ENCODE peak calls at places on chromosome 15, in seven cellular contexts. G, Q, N, A, I, Y and W are unnamed samples.

GRCh38 chr15:74307827-74308642 is 59.4 kb downstream of the CYP11A1 start:
- DNase-seq in G (no peak), Q (peak), N (peak), A (peak), I (no peak), Y (peak), W (peak)

GRCh38 chr15:62128916-62129315 is 36.2 kb downstream of the C2CD4B start:
- DNase-seq in G (no peak), Q (no peak), N (no peak), A (no peak), I (no peak), Y (no peak), W (no peak)

GRCh38 chr15:69082041-69082502 is 67.6 kb downstream of the NOX5 start:
- DNase-seq in G (no peak), Q (no peak), N (no peak), A (no peak), I (no peak), Y (no peak), W (no peak)

GRCh38 chr15:98904466-98905048 is 103.0 kb downstream of the PGPEP1L start:
- DNase-seq in G (no peak), Q (peak), N (peak), A (peak), I (no peak), Y (peak), W (no peak)

GRCh38 chr15:25690673-25691543 is 172.2 kb downstream of the ATP10A start:
- DNase-seq in G (no peak), Q (no peak), N (no peak), A (no peak), I (no peak), Y (no peak), W (no peak)

GRCh38 chr15:64464271-64465005 is 4.1 kb downstream of the ZNF609 start:
- DNase-seq in G (no peak), Q (no peak), N (no peak), A (no peak), I (no peak), Y (no peak), W (no peak)

GRCh38 chr15:54719325-54719724 is 477.4 kb downstream of the RSL24D1 start:
- DNase-seq in G (no peak), Q (no peak), N (no peak), A (no peak), I (no peak), Y (no peak), W (no peak)

GRCh38 chr15:41861736-41862356 is 23.2 kb downstream of the PLA2G4B start:
- DNase-seq in G (no peak), Q (no peak), N (no peak), A (no peak), I (no peak), Y (no peak), W (no peak)

GRCh38 chr15:82538961-82539689 is 1.1 kb downstream of the RPS17 start:
- DNase-seq in G (no peak), Q (peak), N (no peak), A (peak), I (no peak), Y (peak), W (no peak)

GRCh38 chr15:68205949-68206539 is 912 bp upstream of the CALML4 start:
- DNase-seq in G (no peak), Q (no peak), N (no peak), A (no peak), I (peak), Y (peak), W (no peak)

GRCh38 chr15:92268900-92269299 is 124.8 kb upstream of the ST8SIA2 start:
- DNase-seq in G (no peak), Q (no peak), N (no peak), A (no peak), I (no peak), Y (no peak), W (no peak)

GRCh38 chr15:38440353-38441129 is 13.4 kb upstream of the FAM98B start:
- DNase-seq in G (peak), Q (peak), N (no peak), A (peak), I (peak), Y (peak), W (no peak)

DNA sequence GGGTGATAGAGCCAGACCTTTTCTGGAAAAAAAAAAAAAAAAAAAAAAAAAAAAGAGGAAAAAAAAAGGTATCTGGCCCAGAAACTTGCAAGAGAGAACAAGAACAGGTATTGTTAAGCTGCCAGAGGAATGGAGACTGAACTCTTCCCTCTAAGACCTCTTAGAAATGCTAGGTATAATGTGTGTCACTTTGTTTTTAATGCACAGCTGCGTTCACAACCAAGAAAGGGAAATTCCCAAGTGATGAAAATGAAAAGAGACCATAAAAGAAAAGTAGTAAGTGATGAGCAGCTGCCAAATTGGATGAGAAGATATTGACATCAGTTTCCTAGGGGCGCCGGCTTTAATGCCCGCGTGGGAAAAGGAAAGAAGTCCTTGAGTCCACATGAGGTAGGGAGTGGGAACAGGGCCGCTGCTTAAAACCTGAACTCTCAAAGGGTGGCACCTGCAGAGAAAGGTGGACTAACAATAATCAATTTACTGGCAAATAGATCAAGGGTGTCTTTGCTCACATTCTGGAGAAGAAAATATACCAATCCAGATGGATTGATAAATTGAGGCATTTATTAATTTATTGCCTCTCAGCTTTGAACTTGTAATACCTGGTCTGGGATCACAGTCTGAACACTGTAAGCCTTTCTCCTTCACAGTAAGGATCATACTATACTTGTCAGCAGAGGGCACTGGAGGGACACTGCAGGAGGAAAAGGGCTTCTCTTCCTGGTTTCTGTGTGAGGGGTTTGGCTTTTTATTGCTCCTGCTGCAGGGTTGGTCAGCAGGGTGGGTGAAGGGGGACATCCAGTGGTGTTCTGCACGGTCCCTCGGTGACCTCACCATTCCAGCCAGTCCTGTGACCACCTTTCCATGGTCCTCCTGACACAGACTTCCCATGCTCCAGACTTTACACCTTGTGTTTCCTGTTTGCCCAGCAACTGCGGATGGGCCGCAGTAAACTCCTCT is 131.6 kb downstream of the AQP9 start:
- DNase-seq in G (peak), Q (peak), N (no peak), A (peak), I (no peak), Y (peak), W (no peak)
- TF ChIP-seq TAF1 in G (no peak), Q (no peak), N (no peak), A (no peak), I (no peak), Y (no peak), W (no peak)

GRCh38 chr15:67171471-67171870 is 83.0 kb downstream of the AAGAB start:
- DNase-seq in G (no peak), Q (no peak), N (no peak), A (no peak), I (no peak), Y (no peak), W (no peak)

GRCh38 chr15:67173015-67173414 is 81.4 kb downstream of the AAGAB start:
- DNase-seq in G (no peak), Q (no peak), N (no peak), A (no peak), I (no peak), Y (no peak), W (no peak)

GRCh38 chr15:67168694-67169093 is 85.8 kb downstream of the AAGAB start:
- DNase-seq in G (no peak), Q (no peak), N (no peak), A (no peak), I (no peak), Y (no peak), W (no peak)

GRCh38 chr15:67172172-67172571 is 82.3 kb downstream of the AAGAB start:
- DNase-seq in G (no peak), Q (no peak), N (no peak), A (no peak), I (no peak), Y (no peak), W (no peak)

GRCh38 chr15:67170143-67170885 is 84.1 kb downstream of the AAGAB start:
- DNase-seq in G (no peak), Q (no peak), N (no peak), A (no peak), I (no peak), Y (no peak), W (no peak)
- TF ChIP-seq TAF1 in G (no peak), Q (no peak), N (no peak), A (no peak), I (no peak), Y (no peak), W (no peak)

DNA sequence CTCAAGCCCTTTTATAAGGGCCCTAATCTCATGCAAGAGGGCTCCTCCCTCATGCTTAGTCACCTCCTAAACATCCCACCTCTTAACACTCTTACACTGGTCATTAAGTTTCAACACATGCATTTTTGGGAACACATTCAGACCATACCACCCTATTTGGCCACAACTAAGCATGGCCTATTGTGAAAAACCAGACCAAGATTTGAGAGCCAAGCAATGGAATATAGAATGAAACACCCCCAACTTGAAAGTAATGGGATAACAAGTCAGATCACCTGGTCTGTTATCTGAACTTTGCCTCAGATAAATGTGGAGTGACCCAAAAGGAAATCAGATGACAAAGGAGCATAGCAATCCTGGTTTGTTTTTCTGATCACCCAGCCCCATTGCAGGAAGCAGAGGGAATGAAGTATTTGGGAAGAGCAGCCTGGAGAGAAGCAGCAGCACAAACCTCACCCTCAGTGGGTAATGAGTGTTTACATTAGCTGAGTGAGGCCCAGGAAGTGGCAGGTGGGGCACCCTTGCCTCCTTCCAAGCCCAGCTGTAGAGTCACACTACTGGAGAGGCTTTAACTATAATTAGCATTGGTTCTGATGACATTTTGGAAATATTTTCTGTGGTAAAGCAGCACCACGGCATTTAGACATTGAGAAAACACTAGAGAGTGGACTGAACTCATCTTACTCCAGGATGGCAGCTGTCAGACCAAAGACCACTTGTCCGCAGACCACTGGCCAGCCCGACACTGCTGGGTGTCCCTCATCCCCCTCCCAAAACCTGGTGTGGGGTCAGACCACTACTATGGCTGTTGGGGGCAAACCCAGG is 48.8 kb upstream of the PRTG start:
- DNase-seq in G (no peak), Q (no peak), N (no peak), A (no peak), I (no peak), Y (no peak), W (no peak)
- TF ChIP-seq TAF1 in G (no peak), Q (no peak), N (no peak), A (no peak), I (no peak), Y (no peak), W (no peak)

GRCh38 chr15:88814393-88814792 is 11.2 kb downstream of the ACAN start:
- DNase-seq in G (no peak), Q (no peak), N (no peak), A (peak), I (no peak), Y (peak), W (no peak)
- TF ChIP-seq TAF1 in G (no peak), Q (no peak), N (no peak), A (no peak), I (no peak), Y (no peak), W (no peak)

GRCh38 chr15:31551323-31551722 is 224.7 kb downstream of the KLF13 start:
- DNase-seq in G (no peak), Q (no peak), N (no peak), A (no peak), I (no peak), Y (no peak), W (no peak)

GRCh38 chr15:31552482-31553099 is 226.0 kb downstream of the KLF13 start:
- DNase-seq in G (no peak), Q (no peak), N (no peak), A (no peak), I (no peak), Y (no peak), W (no peak)

GRCh38 chr15:31555022-31555421 is 228.4 kb downstream of the KLF13 start:
- DNase-seq in G (no peak), Q (no peak), N (no peak), A (no peak), I (no peak), Y (no peak), W (no peak)

GRCh38 chr15:31554261-31554660 is 227.6 kb downstream of the KLF13 start:
- DNase-seq in G (no peak), Q (no peak), N (no peak), A (no peak), I (no peak), Y (no peak), W (no peak)

GRCh38 chr15:31550211-31550848 is 223.7 kb downstream of the KLF13 start:
- DNase-seq in G (no peak), Q (no peak), N (no peak), A (no peak), I (no peak), Y (no peak), W (no peak)
- TF ChIP-seq TAF1 in G (no peak), Q (no peak), N (no peak), A (no peak), I (no peak), Y (no peak), W (no peak)

GRCh38 chr15:40746916-40747418 is 8.1 kb downstream of the RMDN3 start:
- DNase-seq in G (no peak), Q (no peak), N (no peak), A (peak), I (no peak), Y (no peak), W (no peak)
- TF ChIP-seq TAF1 in G (no peak), Q (no peak), N (no peak), A (no peak), I (no peak), Y (no peak), W (no peak)

DNA sequence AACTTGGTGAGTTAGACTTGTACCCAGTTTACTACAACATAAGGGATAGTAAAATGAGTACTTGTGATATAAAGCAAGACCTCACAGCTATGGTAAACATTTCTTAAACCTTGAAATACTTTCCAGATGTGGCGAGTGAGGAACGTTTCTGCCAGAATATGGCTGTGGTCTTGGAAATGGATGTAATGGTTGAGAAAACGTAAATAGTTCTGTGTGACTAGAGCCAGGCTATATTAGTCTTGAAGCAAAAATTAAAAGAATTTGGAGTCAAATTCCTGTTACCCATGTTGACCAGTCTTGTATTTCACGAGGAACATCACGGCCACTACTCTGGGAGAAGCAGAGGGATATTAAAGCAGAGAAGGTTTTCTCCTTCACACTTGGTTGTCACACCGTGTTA is 15.3 kb downstream of the OR4F15 start:
- DNase-seq in G (no peak), Q (no peak), N (no peak), A (no peak), I (no peak), Y (no peak), W (no peak)
- TF ChIP-seq TAF1 in G (no peak), Q (no peak), N (no peak), A (no peak), I (no peak), Y (no peak), W (no peak)

DNA sequence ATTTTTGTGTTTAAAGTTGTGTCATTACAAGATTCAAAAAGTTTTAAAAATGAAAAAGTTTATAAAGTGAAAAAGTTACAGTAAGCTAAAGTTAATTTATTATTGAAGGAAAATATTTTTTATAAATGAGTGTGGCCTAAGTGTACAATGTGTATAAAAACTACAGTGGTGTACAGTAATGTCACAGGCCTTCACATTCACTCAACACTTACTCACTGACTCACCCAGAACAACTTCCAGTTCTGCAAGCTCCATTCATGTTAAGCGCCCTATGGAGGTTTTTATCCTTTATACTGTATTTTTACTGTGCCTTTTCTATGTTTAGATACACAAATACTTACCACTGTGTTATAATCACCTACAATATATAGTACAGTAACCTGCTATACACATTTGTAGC is 76.3 kb downstream of the DTWD1 start:
- DNase-seq in G (no peak), Q (no peak), N (no peak), A (no peak), I (no peak), Y (no peak), W (no peak)
- TF ChIP-seq TAF1 in G (no peak), Q (no peak), N (no peak), A (no peak), I (no peak), Y (no peak), W (no peak)

DNA sequence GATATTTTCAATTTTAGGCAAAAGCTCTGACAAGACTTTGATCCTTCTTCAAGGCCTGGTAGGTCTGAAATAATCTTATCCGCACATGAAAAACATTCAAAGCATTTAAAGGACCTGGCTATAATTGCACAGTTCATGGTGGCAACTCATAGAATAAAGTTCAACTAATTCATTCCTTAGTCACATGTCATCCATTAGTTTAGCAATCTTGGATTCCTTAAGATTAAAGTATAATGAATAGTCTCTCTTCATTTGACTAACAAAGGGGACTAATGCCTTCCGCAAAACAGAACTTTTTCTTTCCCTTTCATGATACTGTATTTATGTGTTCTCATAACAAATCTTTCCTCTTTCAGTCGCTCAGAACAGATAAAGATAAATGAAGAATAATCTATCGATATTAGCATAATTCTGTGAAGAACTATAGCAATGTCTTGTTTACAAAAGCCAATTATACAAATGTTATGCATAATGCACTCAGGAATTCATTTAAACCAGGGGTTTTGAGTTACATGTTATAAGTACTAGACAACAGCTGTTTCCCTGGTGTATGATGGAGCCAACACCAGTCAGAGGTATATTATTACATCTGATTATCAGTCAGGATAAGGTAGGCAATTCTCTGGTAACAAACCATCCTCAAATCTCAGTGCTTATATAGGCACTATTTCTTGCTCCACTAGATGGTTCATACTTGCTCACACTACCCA is 172.5 kb downstream of the POTEB3 start:
- DNase-seq in G (no peak), Q (no peak), N (no peak), A (no peak), I (no peak), Y (no peak), W (no peak)
- TF ChIP-seq TAF1 in G (no peak), Q (no peak), N (no peak), A (no peak), I (no peak), Y (no peak), W (no peak)

GRCh38 chr15:78242128-78242527 is 7.8 kb upstream of the ACSBG1 start:
- DNase-seq in G (no peak), Q (peak), N (no peak), A (peak), I (no peak), Y (peak), W (no peak)

GRCh38 chr15:78244101-78244500 is 9.7 kb upstream of the ACSBG1 start:
- DNase-seq in G (no peak), Q (peak), N (no peak), A (no peak), I (no peak), Y (peak), W (no peak)

GRCh38 chr15:78241017-78241416 is 6.7 kb upstream of the ACSBG1 start:
- DNase-seq in G (no peak), Q (peak), N (peak), A (peak), I (peak), Y (peak), W (peak)

GRCh38 chr15:78243076-78243475 is 8.7 kb upstream of the ACSBG1 start:
- DNase-seq in G (no peak), Q (no peak), N (no peak), A (no peak), I (no peak), Y (no peak), W (no peak)

DNA sequence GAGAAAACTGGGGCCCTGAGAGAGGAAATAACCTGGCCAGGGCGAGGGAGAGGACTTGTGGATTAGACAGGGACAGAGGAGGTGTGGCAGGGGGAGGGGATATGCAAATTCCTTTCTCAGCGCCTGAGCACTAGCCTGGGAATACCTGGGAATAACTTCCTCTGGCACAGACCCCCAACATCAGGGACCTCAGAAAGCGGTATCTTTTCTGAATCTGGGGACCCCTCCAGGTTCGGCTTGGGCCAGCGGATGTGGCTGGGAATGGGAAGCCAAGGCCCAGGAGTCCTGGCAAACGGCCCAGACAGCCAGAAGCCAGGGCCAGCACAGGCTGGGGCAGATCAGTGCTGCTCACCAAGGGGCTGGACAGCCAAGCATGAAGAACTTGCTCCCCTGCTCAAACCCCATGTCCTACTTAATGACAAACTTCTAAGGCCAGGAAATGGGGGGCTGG is 9.2 kb upstream of the ACSBG1 start:
- DNase-seq in G (no peak), Q (no peak), N (no peak), A (peak), I (no peak), Y (peak), W (no peak)
- TF ChIP-seq TAF1 in G (no peak), Q (no peak), N (no peak), A (no peak), I (no peak), Y (no peak), W (no peak)